ENCODE peak calls at places on chromosomes 13 and 19, in five cellular contexts. D is GM23338, J is M059J, A is breast epithelium, M is mesenchymal stem cell. O is an unnamed sample.

GRCh38 chr19:5403968-5404640 is 51.1 kb upstream of the ZNRF4 start:
- DNase-seq in D (peak; percentile 98), J (peak; percentile 84), A (peak; percentile 33), M (peak; percentile 83), O (peak; percentile 83)

GRCh38 chr13:23617551-23618014 is 47.4 kb downstream of the TNFRSF19 start:
- DNase-seq in D (no peak), J (peak; percentile 77), A (no peak), M (peak; percentile 19), O (peak; percentile 91)

GRCh38 chr19:35114656-35115537 is 726 bp upstream of the FXYD3 start:
- DNase-seq in D (peak; percentile 90), J (peak; percentile 20), A (peak; percentile 72), M (peak; percentile 47), O (peak; percentile 32)

GRCh38 chr13:40779049-40779448 is 8.1 kb upstream of the MRPS31 start:
- DNase-seq in D (peak; percentile 21), J (no peak), A (no peak), M (no peak), O (no peak)

GRCh38 chr19:38880076-38880881 is 2.2 kb upstream of the RINL start:
- DNase-seq in D (peak; percentile 62), J (no peak), A (no peak), M (no peak), O (no peak)

GRCh38 chr13:105848494-105848893 is 687.0 kb downstream of the EFNB2 start:
- DNase-seq in D (no peak), J (no peak), A (no peak), M (no peak), O (no peak)

GRCh38 chr19:13262450-13262849 is 112.2 kb downstream of the IER2 start:
- DNase-seq in D (peak; percentile 59), J (peak; percentile 60), A (no peak), M (peak; percentile 65), O (peak; percentile 51)

GRCh38 chr19:36097036-36097435 is 13.9 kb upstream of the OVOL3 start:
- DNase-seq in D (no peak), J (no peak), A (peak; percentile 46), M (no peak), O (no peak)

GRCh38 chr13:99086149-99086868 is 108.4 kb upstream of the DOCK9 start:
- DNase-seq in D (peak; percentile 62), J (peak; percentile 50), A (no peak), M (peak; percentile 66), O (peak; percentile 52)

GRCh38 chr13:41774605-41775218 is 186.2 kb downstream of the VWA8 start:
- DNase-seq in D (no peak), J (no peak), A (no peak), M (no peak), O (no peak)

GRCh38 chr19:45158503-45159026 is 2.2 kb downstream of the NKPD1 start:
- DNase-seq in D (no peak), J (no peak), A (no peak), M (no peak), O (no peak)

GRCh38 chr13:58081301-58081820 is 449.8 kb downstream of the PCDH17 start:
- DNase-seq in D (peak; percentile 18), J (no peak), A (no peak), M (no peak), O (no peak)

GRCh38 chr19:1237027-1237659 is 662 bp downstream of the CBARP start:
- DNase-seq in D (no peak), J (no peak), A (no peak), M (no peak), O (no peak)

GRCh38 chr19:39407394-39407643 is 672 bp downstream of the ZFP36 start:
- DNase-seq in D (no peak), J (no peak), A (no peak), M (no peak), O (no peak)

GRCh38 chr19:15498910-15499309 is 9.4 kb upstream of the CYP4F22 start:
- DNase-seq in D (peak; percentile 44), J (peak; percentile 29), A (no peak), M (no peak), O (no peak)

GRCh38 chr13:75136151-75136550 is 345.8 kb downstream of the TBC1D4 start:
- DNase-seq in D (no peak), J (peak; percentile 33), A (no peak), M (no peak), O (peak; percentile 13)

GRCh38 chr13:27194895-27195764 is 23.5 kb upstream of the USP12 start:
- DNase-seq in D (peak; percentile 45), J (peak; percentile 97), A (no peak), M (peak; percentile 90), O (peak; percentile 77)

GRCh38 chr13:86974995-86975328 is 696.2 kb upstream of the SLITRK5 start:
- DNase-seq in D (peak; percentile 35), J (no peak), A (no peak), M (no peak), O (peak; percentile 9)

O was measured in amniotic epithelial cell.